ENCODE peak calls at places on chromosome X, in seven cellular contexts. G is lower lobe of right lung, H is left lung, Q is omental fat pad, L is GM23338, P is stomach, J is GM12865. M is an unnamed sample.

GRCh38 chrX:650801-651200 is 20.2 kb downstream of the SHOX start:
- DNase-seq in G (no peak), H (no peak), Q (no peak), L (no peak), P (no peak), J (no peak), M (no peak)

GRCh38 chrX:68710870-68711576 is 63.6 kb downstream of the STARD8 start:
- DNase-seq in G (no peak), H (no peak), Q (no peak), L (peak), P (peak), J (peak), M (no peak)

GRCh38 chrX:70433848-70434351 is 10.7 kb upstream of the DLG3 start:
- DNase-seq in G (peak), H (peak), Q (peak), L (peak), P (peak), J (peak), M (no peak)

GRCh38 chrX:644304-645023 is 13.9 kb downstream of the SHOX start:
- DNase-seq in G (no peak), H (no peak), Q (no peak), L (peak), P (no peak), J (no peak), M (no peak)

GRCh38 chrX:149372861-149373260 is 132.2 kb downstream of the IDS start:
- DNase-seq in G (no peak), H (no peak), Q (no peak), L (no peak), P (no peak), J (no peak), M (no peak)

GRCh38 chrX:66030505-66031317 is 9.2 kb downstream of the VSIG4 start:
- DNase-seq in G (no peak), H (no peak), Q (no peak), L (peak), P (no peak), J (peak), M (no peak)

GRCh38 chrX:119155416-119156035 is 27.9 kb upstream of the KIAA1210 start:
- DNase-seq in G (no peak), H (no peak), Q (peak), L (no peak), P (no peak), J (no peak), M (no peak)

GRCh38 chrX:25131055-25131454 is 115.3 kb upstream of the ARX start:
- DNase-seq in G (no peak), H (no peak), Q (no peak), L (no peak), P (no peak), J (no peak), M (no peak)

GRCh38 chrX:40083120-40083978 is 14.4 kb downstream of the BCOR start:
- DNase-seq in G (peak), H (peak), Q (no peak), L (peak), P (peak), J (no peak), M (no peak)

DNA sequence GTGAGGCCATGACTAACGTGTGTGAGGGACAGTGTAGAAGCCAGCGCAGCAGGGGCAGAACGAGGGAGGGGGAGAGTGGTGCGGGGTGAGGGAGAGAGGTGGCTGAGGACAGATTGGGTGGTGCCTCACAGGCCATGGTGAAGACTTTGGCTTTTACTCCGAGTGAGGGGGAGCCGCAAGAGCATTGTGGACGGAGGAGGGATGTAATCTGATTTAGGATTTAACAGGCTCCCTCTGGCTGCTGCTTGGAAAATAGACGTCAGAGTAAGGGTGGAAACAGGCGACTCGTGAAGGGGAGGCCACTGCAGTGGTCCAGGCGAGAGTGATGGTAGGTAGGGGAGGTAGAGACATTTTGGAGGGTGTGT is 13.0 kb downstream of the PPP1R3F start:
- DNase-seq in G (no peak), H (no peak), Q (no peak), L (peak), P (peak), J (no peak), M (no peak)
- TF ChIP-seq CTCF in G (no peak), H (no peak), Q (no peak), L (peak), P (no peak), J (no peak), M (peak)

GRCh38 chrX:85561216-85561615 is 181.8 kb upstream of the POF1B start:
- DNase-seq in G (no peak), H (no peak), Q (no peak), L (no peak), P (no peak), J (no peak), M (no peak)
- TF ChIP-seq CTCF in G (no peak), H (no peak), Q (no peak), L (no peak), P (no peak), J (no peak), M (no peak)

GRCh38 chrX:135112096-135112729 is 8.1 kb downstream of the ETDB start:
- DNase-seq in G (no peak), H (no peak), Q (no peak), L (peak), P (no peak), J (peak), M (no peak)
- TF ChIP-seq CTCF in G (peak), H (peak), Q (no peak), L (peak), P (no peak), J (peak), M (peak)

GRCh38 chrX:38335382-38335781 is 8.1 kb upstream of the RPGR start:
- DNase-seq in G (no peak), H (no peak), Q (no peak), L (no peak), P (no peak), J (no peak), M (no peak)
- TF ChIP-seq CTCF in G (no peak), H (no peak), Q (no peak), L (no peak), P (no peak), J (no peak), M (peak)

GRCh38 chrX:49230500-49231232 is 2.5 kb downstream of the CACNA1F start:
- DNase-seq in G (peak), H (peak), Q (peak), L (peak), P (peak), J (peak), M (no peak)
- TF ChIP-seq CTCF in G (peak), H (no peak), Q (no peak), L (peak), P (no peak), J (peak), M (no peak)

GRCh38 chrX:134375691-134376090 is 84.3 kb upstream of the HPRT1 start:
- DNase-seq in G (no peak), H (no peak), Q (no peak), L (no peak), P (no peak), J (no peak), M (no peak)

GRCh38 chrX:134374910-134375309 is 85.1 kb upstream of the HPRT1 start:
- DNase-seq in G (no peak), H (no peak), Q (no peak), L (no peak), P (no peak), J (no peak), M (no peak)

GRCh38 chrX:134374294-134374693 is 85.7 kb upstream of the HPRT1 start:
- DNase-seq in G (no peak), H (no peak), Q (no peak), L (no peak), P (no peak), J (no peak), M (no peak)

GRCh38 chrX:134373736-134374135 is 86.2 kb upstream of the HPRT1 start:
- DNase-seq in G (no peak), H (no peak), Q (no peak), L (peak), P (no peak), J (no peak), M (no peak)

GRCh38 chrX:134377537-134377936 is 82.4 kb upstream of the HPRT1 start:
- DNase-seq in G (no peak), H (no peak), Q (no peak), L (no peak), P (no peak), J (peak), M (no peak)
- TF ChIP-seq CTCF in G (peak), H (no peak), Q (no peak), L (no peak), P (no peak), J (peak), M (peak)

DNA sequence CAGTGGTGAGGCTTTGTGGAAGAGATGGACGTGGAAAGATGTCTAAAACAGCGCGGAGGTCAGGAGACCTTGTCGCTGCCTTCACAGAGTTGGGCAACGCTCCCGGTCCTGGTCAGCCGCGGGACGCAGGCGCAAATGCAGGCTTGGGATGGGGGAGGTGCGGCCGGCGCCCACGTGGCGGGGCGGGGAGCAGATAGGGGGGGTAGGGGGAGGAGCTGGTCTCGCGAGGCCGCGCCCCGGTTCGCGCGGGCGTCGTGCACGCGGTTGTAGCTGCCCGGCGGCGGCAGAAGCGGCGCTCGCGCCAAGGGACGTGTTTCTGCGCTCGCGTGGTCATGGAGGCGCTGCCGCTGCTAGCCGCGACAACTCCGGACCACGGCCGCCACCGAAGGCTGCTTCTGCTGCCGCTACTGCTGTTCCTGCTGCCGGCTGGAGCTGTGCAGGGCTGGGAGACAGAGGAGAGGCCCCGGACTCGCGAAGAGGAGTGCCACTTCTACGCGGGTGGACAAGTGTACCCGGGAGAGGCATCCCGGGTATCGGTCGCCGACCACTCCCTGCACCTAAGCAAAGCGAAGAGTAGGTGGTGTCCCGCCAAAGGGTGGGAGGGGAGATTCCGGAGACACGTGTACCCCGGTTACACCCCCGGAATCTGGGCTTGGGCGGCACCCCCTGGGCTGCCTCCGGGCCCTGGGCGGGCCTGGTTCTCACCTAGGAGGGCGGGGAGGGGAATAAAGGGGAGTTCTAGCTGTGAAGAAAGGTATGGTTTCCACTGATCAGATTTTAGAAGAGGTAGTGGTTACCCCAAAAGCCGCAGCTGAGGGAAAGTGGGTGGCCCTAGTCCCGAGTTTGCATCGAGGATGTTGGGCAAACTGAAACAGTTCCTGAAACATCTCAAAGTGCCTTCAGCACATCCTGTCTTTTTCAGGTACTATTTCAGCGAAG is at the start of gene PRDX4:
- DNase-seq in G (peak), H (peak), Q (peak), L (peak), P (peak), J (peak), M (peak)
- TF ChIP-seq CTCF in G (no peak), H (no peak), Q (no peak), L (no peak), P (no peak), J (no peak), M (no peak)

DNA sequence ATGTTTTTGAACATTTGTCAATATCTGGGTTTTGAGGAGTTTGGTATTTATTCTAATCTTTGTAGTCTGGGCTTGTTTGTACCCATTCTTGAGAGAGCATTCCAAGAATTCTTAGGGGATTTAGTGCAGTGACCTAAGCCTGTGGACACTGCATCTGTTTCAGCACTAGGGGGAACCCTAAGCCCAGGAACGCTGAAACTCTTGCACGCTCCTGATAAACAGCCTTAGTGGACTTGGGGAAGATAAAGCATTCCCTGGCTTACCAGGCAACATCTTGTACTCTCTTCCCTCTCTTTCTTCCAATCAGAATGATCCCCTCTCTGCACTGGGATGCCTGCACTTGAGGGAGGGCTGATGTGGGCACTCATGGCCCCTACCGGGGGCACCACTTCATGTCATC is 654.9 kb upstream of the HTR2C start:
- DNase-seq in G (no peak), H (no peak), Q (no peak), L (peak), P (peak), J (peak), M (no peak)
- TF ChIP-seq CTCF in G (peak), H (peak), Q (no peak), L (peak), P (no peak), J (peak), M (peak)

GRCh38 chrX:19848110-19848509 is 39.3 kb downstream of the SH3KBP1 start:
- DNase-seq in G (no peak), H (no peak), Q (no peak), L (no peak), P (no peak), J (peak), M (no peak)
- TF ChIP-seq CTCF in G (no peak), H (no peak), Q (no peak), L (no peak), P (no peak), J (no peak), M (no peak)